ENCODE peak calls at places on chromosome 16, in eight cellular contexts. One of them, this sample, is unnamed.
A peak's percentile ranks its signal among the peaks of the same experiment; 100 is the strongest.

GRCh38 chr16:67304006-67304405 is 22.5 kb downstream of the KCTD19 start:
- DNase-seq in esophagus squamous epithelium: no peak
- DNase-seq in lung: no peak
- DNase-seq in dorsolateral prefrontal cortex: no peak
- DNase-seq in cardiac fibroblast: no peak
- DNase-seq in GM23338: no peak
- DNase-seq in left ventricle myocardium inferior: no peak
- DNase-seq in IMR-90: no peak
- DNase-seq in this sample: no peak

GRCh38 chr16:54136276-54136625 is 150.3 kb downstream of the IRX3 start:
- DNase-seq in esophagus squamous epithelium: no peak
- DNase-seq in lung: no peak
- DNase-seq in dorsolateral prefrontal cortex: no peak
- DNase-seq in cardiac fibroblast: peak; percentile 38
- DNase-seq in GM23338: no peak
- DNase-seq in left ventricle myocardium inferior: no peak
- DNase-seq in IMR-90: peak; percentile 59
- DNase-seq in this sample: no peak

GRCh38 chr16:12340151-12340733 is 363.7 kb downstream of the SNX29 start:
- DNase-seq in esophagus squamous epithelium: no peak
- DNase-seq in lung: peak; percentile 37
- DNase-seq in dorsolateral prefrontal cortex: no peak
- DNase-seq in cardiac fibroblast: peak; percentile 8
- DNase-seq in GM23338: peak; percentile 85
- DNase-seq in left ventricle myocardium inferior: no peak
- DNase-seq in IMR-90: peak; percentile 73
- DNase-seq in this sample: peak; percentile 46

GRCh38 chr16:87974190-87974589 is 23.0 kb downstream of the BANP start:
- DNase-seq in esophagus squamous epithelium: no peak
- DNase-seq in lung: no peak
- DNase-seq in dorsolateral prefrontal cortex: no peak
- DNase-seq in cardiac fibroblast: no peak
- DNase-seq in GM23338: no peak
- DNase-seq in left ventricle myocardium inferior: no peak
- DNase-seq in IMR-90: no peak
- DNase-seq in this sample: no peak

GRCh38 chr16:84040823-84041391 is 1.7 kb downstream of the SLC38A8 start:
- DNase-seq in esophagus squamous epithelium: no peak
- DNase-seq in lung: no peak
- DNase-seq in dorsolateral prefrontal cortex: no peak
- DNase-seq in cardiac fibroblast: peak; percentile 48
- DNase-seq in GM23338: no peak
- DNase-seq in left ventricle myocardium inferior: no peak
- DNase-seq in IMR-90: peak; percentile 41
- DNase-seq in this sample: no peak

GRCh38 chr16:6704306-6704705 is 628.3 kb upstream of the RBFOX1 start:
- DNase-seq in esophagus squamous epithelium: no peak
- DNase-seq in lung: no peak
- DNase-seq in dorsolateral prefrontal cortex: no peak
- DNase-seq in cardiac fibroblast: no peak
- DNase-seq in GM23338: no peak
- DNase-seq in left ventricle myocardium inferior: no peak
- DNase-seq in IMR-90: no peak
- DNase-seq in this sample: no peak

GRCh38 chr16:63682844-63683243 is 1439.0 kb downstream of the CDH11 start:
- DNase-seq in esophagus squamous epithelium: no peak
- DNase-seq in lung: no peak
- DNase-seq in dorsolateral prefrontal cortex: no peak
- DNase-seq in cardiac fibroblast: no peak
- DNase-seq in GM23338: no peak
- DNase-seq in left ventricle myocardium inferior: no peak
- DNase-seq in IMR-90: no peak
- DNase-seq in this sample: no peak

GRCh38 chr16:67456383-67457140 is 24.4 kb downstream of the ATP6V0D1 start:
- DNase-seq in esophagus squamous epithelium: no peak
- DNase-seq in lung: peak; percentile 48
- DNase-seq in dorsolateral prefrontal cortex: peak; percentile 71
- DNase-seq in cardiac fibroblast: peak; percentile 82
- DNase-seq in GM23338: peak; percentile 74
- DNase-seq in left ventricle myocardium inferior: peak; percentile 72
- DNase-seq in IMR-90: peak; percentile 36
- DNase-seq in this sample: peak; percentile 55

GRCh38 chr16:20859699-20860098 is 40.5 kb downstream of the DCUN1D3 start:
- DNase-seq in esophagus squamous epithelium: no peak
- DNase-seq in lung: no peak
- DNase-seq in dorsolateral prefrontal cortex: no peak
- DNase-seq in cardiac fibroblast: no peak
- DNase-seq in GM23338: no peak
- DNase-seq in left ventricle myocardium inferior: peak; percentile 19
- DNase-seq in IMR-90: no peak
- DNase-seq in this sample: no peak

GRCh38 chr16:1909661-1910231 is 8.5 kb downstream of the HS3ST6 start:
- DNase-seq in esophagus squamous epithelium: no peak
- DNase-seq in lung: no peak
- DNase-seq in dorsolateral prefrontal cortex: no peak
- DNase-seq in cardiac fibroblast: no peak
- DNase-seq in GM23338: no peak
- DNase-seq in left ventricle myocardium inferior: no peak
- DNase-seq in IMR-90: no peak
- DNase-seq in this sample: no peak

GRCh38 chr16:64696872-64697271 is 425.0 kb downstream of the CDH11 start:
- DNase-seq in esophagus squamous epithelium: no peak
- DNase-seq in lung: no peak
- DNase-seq in dorsolateral prefrontal cortex: no peak
- DNase-seq in cardiac fibroblast: no peak
- DNase-seq in GM23338: no peak
- DNase-seq in left ventricle myocardium inferior: no peak
- DNase-seq in IMR-90: no peak
- DNase-seq in this sample: no peak

GRCh38 chr16:87384162-87384999 is 805 bp upstream of the FBXO31 start:
- DNase-seq in esophagus squamous epithelium: no peak
- DNase-seq in lung: peak; percentile 43
- DNase-seq in dorsolateral prefrontal cortex: no peak
- DNase-seq in cardiac fibroblast: no peak
- DNase-seq in GM23338: peak; percentile 79
- DNase-seq in left ventricle myocardium inferior: peak; percentile 68
- DNase-seq in IMR-90: no peak
- DNase-seq in this sample: no peak

GRCh38 chr16:11271610-11272009 is 1.8 kb downstream of the PRM3 start:
- DNase-seq in esophagus squamous epithelium: no peak
- DNase-seq in lung: no peak
- DNase-seq in dorsolateral prefrontal cortex: no peak
- DNase-seq in cardiac fibroblast: no peak
- DNase-seq in GM23338: no peak
- DNase-seq in left ventricle myocardium inferior: no peak
- DNase-seq in IMR-90: no peak
- DNase-seq in this sample: no peak

GRCh38 chr16:86530251-86531192 is 20.2 kb downstream of the FOXF1 start:
- DNase-seq in esophagus squamous epithelium: no peak
- DNase-seq in lung: no peak
- DNase-seq in dorsolateral prefrontal cortex: no peak
- DNase-seq in cardiac fibroblast: no peak
- DNase-seq in GM23338: no peak
- DNase-seq in left ventricle myocardium inferior: no peak
- DNase-seq in IMR-90: no peak
- DNase-seq in this sample: no peak

GRCh38 chr16:83713597-83713996 is 94.2 kb upstream of the HSBP1 start:
- DNase-seq in esophagus squamous epithelium: no peak
- DNase-seq in lung: peak; percentile 71
- DNase-seq in dorsolateral prefrontal cortex: no peak
- DNase-seq in cardiac fibroblast: no peak
- DNase-seq in GM23338: peak; percentile 43
- DNase-seq in left ventricle myocardium inferior: no peak
- DNase-seq in IMR-90: no peak
- DNase-seq in this sample: no peak

GRCh38 chr16:57695378-57696054 is 910 bp downstream of the DRC7 start:
- DNase-seq in esophagus squamous epithelium: no peak
- DNase-seq in lung: no peak
- DNase-seq in dorsolateral prefrontal cortex: no peak
- DNase-seq in cardiac fibroblast: no peak
- DNase-seq in GM23338: no peak
- DNase-seq in left ventricle myocardium inferior: no peak
- DNase-seq in IMR-90: no peak
- DNase-seq in this sample: no peak

GRCh38 chr16:57693539-57693938 is 1.1 kb upstream of the DRC7 start:
- DNase-seq in esophagus squamous epithelium: no peak
- DNase-seq in lung: no peak
- DNase-seq in dorsolateral prefrontal cortex: no peak
- DNase-seq in cardiac fibroblast: no peak
- DNase-seq in GM23338: no peak
- DNase-seq in left ventricle myocardium inferior: no peak
- DNase-seq in IMR-90: no peak
- DNase-seq in this sample: no peak

GRCh38 chr16:57694191-57694555 is 433 bp upstream of the DRC7 start:
- DNase-seq in esophagus squamous epithelium: no peak
- DNase-seq in lung: no peak
- DNase-seq in dorsolateral prefrontal cortex: no peak
- DNase-seq in cardiac fibroblast: no peak
- DNase-seq in GM23338: no peak
- DNase-seq in left ventricle myocardium inferior: no peak
- DNase-seq in IMR-90: no peak
- DNase-seq in this sample: no peak

GRCh38 chr16:57696240-57696639 is 1.6 kb downstream of the DRC7 start:
- DNase-seq in esophagus squamous epithelium: no peak
- DNase-seq in lung: no peak
- DNase-seq in dorsolateral prefrontal cortex: no peak
- DNase-seq in cardiac fibroblast: no peak
- DNase-seq in GM23338: no peak
- DNase-seq in left ventricle myocardium inferior: no peak
- DNase-seq in IMR-90: no peak
- DNase-seq in this sample: no peak

GRCh38 chr16:57694556-57695377 is at the start of gene DRC7:
- DNase-seq in esophagus squamous epithelium: no peak
- DNase-seq in lung: peak; percentile 48
- DNase-seq in dorsolateral prefrontal cortex: peak; percentile 63
- DNase-seq in cardiac fibroblast: peak; percentile 56
- DNase-seq in GM23338: peak; percentile 93
- DNase-seq in left ventricle myocardium inferior: no peak
- DNase-seq in IMR-90: peak; percentile 13
- DNase-seq in this sample: peak; percentile 69
- H3K4me3 ChIP-seq in esophagus squamous epithelium: no peak within 1 kb of the TSS
- H3K4me3 ChIP-seq in lung: no peak within 1 kb of the TSS
- H3K4me3 ChIP-seq in dorsolateral prefrontal cortex: peak within 1 kb of the TSS; percentile 36
- H3K4me3 ChIP-seq in cardiac fibroblast: no peak within 1 kb of the TSS
- H3K4me3 ChIP-seq in GM23338: peak within 1 kb of the TSS; percentile 49
- H3K4me3 ChIP-seq in left ventricle myocardium inferior: peak within 1 kb of the TSS; percentile 27
- H3K4me3 ChIP-seq in IMR-90: no peak within 1 kb of the TSS
- H3K4me3 ChIP-seq in this sample: peak within 1 kb of the TSS; percentile 54

GRCh38 chr16:68490358-68490757 is 42.0 kb upstream of the SMPD3 start:
- DNase-seq in esophagus squamous epithelium: no peak
- DNase-seq in lung: no peak
- DNase-seq in dorsolateral prefrontal cortex: no peak
- DNase-seq in cardiac fibroblast: no peak
- DNase-seq in GM23338: no peak
- DNase-seq in left ventricle myocardium inferior: no peak
- DNase-seq in IMR-90: no peak
- DNase-seq in this sample: no peak

GRCh38 chr16:68492501-68493411 is 44.4 kb upstream of the SMPD3 start:
- DNase-seq in esophagus squamous epithelium: no peak
- DNase-seq in lung: no peak
- DNase-seq in dorsolateral prefrontal cortex: no peak
- DNase-seq in cardiac fibroblast: no peak
- DNase-seq in GM23338: no peak
- DNase-seq in left ventricle myocardium inferior: no peak
- DNase-seq in IMR-90: no peak
- DNase-seq in this sample: no peak

GRCh38 chr16:68491576-68491950 is 43.3 kb upstream of the SMPD3 start:
- DNase-seq in esophagus squamous epithelium: no peak
- DNase-seq in lung: no peak
- DNase-seq in dorsolateral prefrontal cortex: no peak
- DNase-seq in cardiac fibroblast: no peak
- DNase-seq in GM23338: no peak
- DNase-seq in left ventricle myocardium inferior: no peak
- DNase-seq in IMR-90: no peak
- DNase-seq in this sample: no peak

GRCh38 chr16:68492151-68492500 is 43.8 kb upstream of the SMPD3 start:
- DNase-seq in esophagus squamous epithelium: no peak
- DNase-seq in lung: no peak
- DNase-seq in dorsolateral prefrontal cortex: no peak
- DNase-seq in cardiac fibroblast: no peak
- DNase-seq in GM23338: no peak
- DNase-seq in left ventricle myocardium inferior: no peak
- DNase-seq in IMR-90: no peak
- DNase-seq in this sample: no peak

DNA sequence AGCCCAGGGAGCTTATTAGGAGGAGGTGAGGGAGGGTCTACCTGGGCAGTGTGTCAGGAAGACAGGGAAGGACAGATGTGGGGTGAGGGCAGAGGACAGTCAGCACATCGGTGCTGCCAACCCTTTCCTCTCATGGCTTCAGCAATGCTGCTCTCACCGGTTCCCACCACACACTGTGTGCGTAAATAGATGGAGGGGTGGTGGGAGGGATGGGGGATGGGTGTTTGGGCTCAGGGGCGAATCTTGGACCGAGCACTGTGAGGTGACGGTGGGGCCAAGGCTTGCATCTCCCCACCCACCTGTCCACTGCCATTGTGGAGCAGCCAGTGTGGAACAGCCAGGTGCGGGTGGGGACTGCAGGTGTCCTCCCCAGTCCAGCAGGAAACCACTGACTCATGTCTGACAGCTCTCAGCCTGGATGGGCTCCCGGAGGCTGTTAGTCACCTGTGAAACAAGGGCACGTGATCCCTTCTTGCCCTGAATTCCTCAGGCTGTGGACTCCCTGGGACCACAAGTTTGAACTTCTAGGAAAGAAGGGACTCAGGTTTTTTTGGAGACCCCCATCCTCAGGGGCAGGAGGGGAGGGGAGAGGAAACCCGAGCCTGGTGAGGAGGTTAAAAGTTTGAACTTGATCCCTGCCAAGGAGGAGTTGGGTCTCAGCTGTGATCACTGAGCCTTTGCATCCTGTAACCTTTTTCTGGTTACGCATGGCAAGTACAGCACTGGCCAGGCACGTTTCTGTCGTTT is 42.7 kb upstream of the SMPD3 start:
- DNase-seq in esophagus squamous epithelium: no peak
- DNase-seq in lung: peak; percentile 59
- DNase-seq in dorsolateral prefrontal cortex: no peak
- DNase-seq in cardiac fibroblast: no peak
- DNase-seq in GM23338: peak; percentile 28
- DNase-seq in left ventricle myocardium inferior: no peak
- DNase-seq in IMR-90: peak; percentile 61
- DNase-seq in this sample: peak; percentile 62
- TF ChIP-seq CTCF in esophagus squamous epithelium: no peak
- TF ChIP-seq CTCF in lung: no peak
- TF ChIP-seq CTCF in dorsolateral prefrontal cortex: no peak
- TF ChIP-seq CTCF in cardiac fibroblast: no peak
- TF ChIP-seq CTCF in GM23338: no peak
- TF ChIP-seq CTCF in left ventricle myocardium inferior: no peak
- TF ChIP-seq CTCF in IMR-90: no peak
- TF ChIP-seq CTCF in this sample: no peak

GRCh38 chr16:27528294-27528693 is 21.4 kb downstream of the GTF3C1 start:
- DNase-seq in esophagus squamous epithelium: no peak
- DNase-seq in lung: no peak
- DNase-seq in dorsolateral prefrontal cortex: no peak
- DNase-seq in cardiac fibroblast: no peak
- DNase-seq in GM23338: no peak
- DNase-seq in left ventricle myocardium inferior: no peak
- DNase-seq in IMR-90: no peak
- DNase-seq in this sample: no peak
- H3K4me3 ChIP-seq in esophagus squamous epithelium: no peak overlapping the region
- H3K4me3 ChIP-seq in lung: no peak overlapping the region
- H3K4me3 ChIP-seq in dorsolateral prefrontal cortex: no peak overlapping the region
- H3K4me3 ChIP-seq in cardiac fibroblast: no peak overlapping the region
- H3K4me3 ChIP-seq in GM23338: no peak overlapping the region
- H3K4me3 ChIP-seq in left ventricle myocardium inferior: no peak overlapping the region
- H3K4me3 ChIP-seq in IMR-90: no peak overlapping the region
- H3K4me3 ChIP-seq in this sample: no peak overlapping the region

GRCh38 chr16:80938035-80938927 is 68.4 kb downstream of the CMC2 start:
- DNase-seq in esophagus squamous epithelium: no peak
- DNase-seq in lung: no peak
- DNase-seq in dorsolateral prefrontal cortex: no peak
- DNase-seq in cardiac fibroblast: peak; percentile 98
- DNase-seq in GM23338: peak; percentile 70
- DNase-seq in left ventricle myocardium inferior: no peak
- DNase-seq in IMR-90: peak; percentile 94
- DNase-seq in this sample: peak; percentile 98
- TF ChIP-seq CTCF in esophagus squamous epithelium: no peak
- TF ChIP-seq CTCF in lung: no peak
- TF ChIP-seq CTCF in dorsolateral prefrontal cortex: no peak
- TF ChIP-seq CTCF in cardiac fibroblast: no peak
- TF ChIP-seq CTCF in GM23338: no peak
- TF ChIP-seq CTCF in left ventricle myocardium inferior: no peak
- TF ChIP-seq CTCF in IMR-90: no peak
- TF ChIP-seq CTCF in this sample: no peak